ENCODE peak calls at places on chromosomes 1 and 21, in eight cellular contexts. S is lower lobe of right lung; T is body of pancreas; C is adrenal gland; F is CD4-positive, alpha-beta memory T cell; O is CD8-positive, alpha-beta T cell; B is ascending aorta; K is Caco-2. E is an unnamed sample. For H3K4me1, the result is how much of the 10 kb centered on the place peaks cover.

GRCh38 chr1:100921110-100921706 is 25.3 kb downstream of the SLC30A7 start:
- DNase-seq in S (no peak), T (no peak), C (no peak), F (peak), O (no peak), B (no peak), K (peak), E (peak)

GRCh38 chr1:168465942-168466702 is 77.7 kb downstream of the XCL2 start:
- DNase-seq in S (no peak), T (no peak), C (peak), F (peak), O (peak), B (peak), K (no peak), E (peak)

GRCh38 chr1:23424171-23424959 is at the start of gene TCEA3:
- DNase-seq in S (peak), T (peak), C (peak), F (peak), O (peak), B (no peak), K (peak), E (peak)

GRCh38 chr21:32412998-32413504 is 545 bp downstream of the EVA1C start:
- DNase-seq in S (peak), T (peak), C (no peak), F (no peak), O (no peak), B (no peak), K (no peak), E (no peak)

GRCh38 chr1:65114312-65114711 is 33.7 kb upstream of the AK4 start:
- DNase-seq in S (no peak), T (no peak), C (peak), F (no peak), O (no peak), B (no peak), K (no peak), E (no peak)

GRCh38 chr1:189851806-189852367 is 625.8 kb downstream of the BRINP3 start:
- DNase-seq in S (no peak), T (no peak), C (no peak), F (no peak), O (no peak), B (no peak), K (no peak), E (no peak)

GRCh38 chr1:212595787-212596714 is 12.5 kb upstream of the ATF3 start:
- DNase-seq in S (no peak), T (peak), C (no peak), F (peak), O (no peak), B (no peak), K (peak), E (peak)

GRCh38 chr1:75392278-75392677 is 218.6 kb downstream of the SLC44A5 start:
- DNase-seq in S (no peak), T (no peak), C (no peak), F (no peak), O (no peak), B (no peak), K (no peak), E (no peak)

GRCh38 chr21:36478941-36479340 is 981 bp downstream of the CLDN14 start:
- DNase-seq in S (no peak), T (no peak), C (no peak), F (no peak), O (no peak), B (no peak), K (no peak), E (no peak)

GRCh38 chr1:45834689-45835088 is 31.3 kb downstream of the MAST2 start:
- DNase-seq in S (no peak), T (no peak), C (no peak), F (no peak), O (no peak), B (no peak), K (no peak), E (no peak)

GRCh38 chr1:38046333-38046883 is at the start of gene POU3F1:
- DNase-seq in S (no peak), T (no peak), C (no peak), F (peak), O (no peak), B (no peak), K (no peak), E (no peak)

GRCh38 chr1:215895893-215896292 is 328.8 kb downstream of the KCTD3 start:
- DNase-seq in S (no peak), T (no peak), C (no peak), F (no peak), O (no peak), B (no peak), K (no peak), E (no peak)

GRCh38 chr1:215905493-215906095 is 338.5 kb downstream of the KCTD3 start:
- DNase-seq in S (no peak), T (no peak), C (no peak), F (no peak), O (no peak), B (no peak), K (no peak), E (no peak)

GRCh38 chr1:215899901-215900300 is 332.8 kb downstream of the KCTD3 start:
- DNase-seq in S (no peak), T (no peak), C (no peak), F (no peak), O (no peak), B (no peak), K (no peak), E (no peak)

GRCh38 chr1:215900684-215901083 is 333.6 kb downstream of the KCTD3 start:
- DNase-seq in S (no peak), T (no peak), C (no peak), F (no peak), O (no peak), B (no peak), K (no peak), E (no peak)
- H3K4me1 ChIP-seq in S (under half), T (under half), C (under half), F (under half), O (under half), B (under half), K (under half), E (under half)

GRCh38 chr1:12434686-12435085 is 183.3 kb downstream of the DHRS3 start:
- DNase-seq in S (no peak), T (no peak), C (no peak), F (no peak), O (no peak), B (no peak), K (no peak), E (no peak)

GRCh38 chr1:12434174-12434573 is 183.8 kb downstream of the DHRS3 start:
- DNase-seq in S (no peak), T (no peak), C (no peak), F (peak), O (peak), B (no peak), K (no peak), E (peak)

GRCh38 chr1:12433323-12434053 is 184.5 kb downstream of the DHRS3 start:
- DNase-seq in S (no peak), T (peak), C (no peak), F (peak), O (no peak), B (no peak), K (peak), E (no peak)

GRCh38 chr1:12435639-12436344 is 182.2 kb downstream of the DHRS3 start:
- DNase-seq in S (no peak), T (no peak), C (no peak), F (no peak), O (no peak), B (no peak), K (no peak), E (no peak)

DNA sequence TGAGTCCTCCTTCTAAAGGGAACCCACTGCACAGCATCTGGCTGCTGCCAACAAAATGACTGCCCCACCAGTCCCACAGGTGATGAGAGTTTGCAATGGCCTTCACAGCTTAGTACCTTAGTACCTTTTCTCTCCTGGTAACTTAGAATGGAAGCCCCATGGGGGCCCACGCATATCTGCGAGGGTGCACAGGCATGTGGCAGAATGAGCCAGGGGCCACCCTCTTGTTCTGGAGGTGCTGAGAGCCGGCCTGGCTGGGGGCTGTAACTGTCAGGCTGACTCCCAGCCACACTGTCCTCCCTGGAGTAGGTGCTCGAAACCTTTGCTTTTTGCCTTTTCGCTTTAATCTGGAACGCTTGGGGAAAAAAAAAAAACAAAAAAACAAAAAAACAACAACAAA is 185.1 kb downstream of the DHRS3 start:
- DNase-seq in S (no peak), T (no peak), C (no peak), F (no peak), O (no peak), B (no peak), K (no peak), E (no peak)
- H3K4me3 ChIP-seq in S (no peak), T (no peak), C (no peak), F (no peak), O (no peak), B (no peak), K (no peak), E (no peak)

GRCh38 chr1:157994081-157994581 is 686 bp downstream of the KIRREL1 start:
- DNase-seq in S (no peak), T (no peak), C (peak), F (no peak), O (no peak), B (no peak), K (no peak), E (no peak)
- H3K4me1 ChIP-seq in S (under half), T (under half), C (under half), F (under half), O (under half), B (under half), K (under half), E (under half)

GRCh38 chr1:174167404-174167803 is 8.1 kb downstream of the RABGAP1L start:
- DNase-seq in S (no peak), T (no peak), C (no peak), F (no peak), O (no peak), B (no peak), K (no peak), E (no peak)

GRCh38 chr1:174165471-174166137 is 6.3 kb downstream of the RABGAP1L start:
- DNase-seq in S (no peak), T (no peak), C (peak), F (no peak), O (no peak), B (no peak), K (no peak), E (no peak)

GRCh38 chr1:174169342-174169741 is 10.0 kb downstream of the RABGAP1L start:
- DNase-seq in S (no peak), T (no peak), C (no peak), F (no peak), O (no peak), B (no peak), K (no peak), E (no peak)

GRCh38 chr1:174171078-174171477 is 11.8 kb downstream of the RABGAP1L start:
- DNase-seq in S (no peak), T (no peak), C (no peak), F (no peak), O (no peak), B (no peak), K (no peak), E (no peak)

GRCh38 chr1:174166530-174167328 is 7.4 kb downstream of the RABGAP1L start:
- DNase-seq in S (no peak), T (no peak), C (no peak), F (no peak), O (no peak), B (no peak), K (no peak), E (no peak)
- H3K4me3 ChIP-seq in S (no peak), T (no peak), C (no peak), F (no peak), O (no peak), B (no peak), K (no peak), E (no peak)

GRCh38 chr1:155379877-155380192 is 59.1 kb downstream of the RUSC1 start:
- DNase-seq in S (no peak), T (no peak), C (no peak), F (no peak), O (no peak), B (no peak), K (no peak), E (no peak)

GRCh38 chr1:155379180-155379876 is 58.6 kb downstream of the RUSC1 start:
- DNase-seq in S (no peak), T (no peak), C (no peak), F (peak), O (no peak), B (no peak), K (no peak), E (peak)
- H3K4me1 ChIP-seq in S (under half), T (under half), C (under half), F (under half), O (under half), B (under half), K (under half), E (under half)

GRCh38 chr1:209769171-209769904 is 13.5 kb downstream of the TRAF3IP3 start:
- DNase-seq in S (peak), T (no peak), C (peak), F (peak), O (peak), B (peak), K (no peak), E (peak)
- H3K4me3 ChIP-seq in S (peak), T (no peak), C (no peak), F (peak), O (peak), B (peak), K (no peak), E (peak)

DNA sequence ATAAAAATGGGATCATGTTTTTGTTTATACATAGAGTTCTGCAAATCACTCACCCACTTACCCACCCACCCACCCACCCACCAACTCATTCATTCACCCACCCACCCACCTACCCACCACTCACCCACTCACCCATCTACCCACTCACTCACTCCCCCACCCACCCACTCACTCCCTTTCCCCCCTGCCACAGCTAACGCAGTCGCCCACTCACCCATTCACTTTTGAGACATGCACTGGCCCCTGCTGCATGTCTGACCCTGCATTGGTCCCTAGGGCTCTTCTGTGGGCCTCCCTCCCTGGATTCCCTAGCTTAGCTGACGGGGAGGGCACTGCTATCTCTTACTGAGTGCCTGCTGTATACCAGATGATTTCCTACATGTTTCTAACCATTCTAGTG is 100.4 kb upstream of the CSF3R start:
- DNase-seq in S (no peak), T (no peak), C (no peak), F (no peak), O (no peak), B (no peak), K (no peak), E (no peak)
- H3K4me1 ChIP-seq in S (under half), T (under half), C (under half), F (under half), O (under half), B (under half), K (under half), E (under half)

E was measured in naive thymus-derived CD4-positive, alpha-beta T cell.